ENCODE peak calls at places on chromosomes 6 and 20, in five cellular contexts. D, F, H, L and T are unnamed samples.

GRCh38 chr20:51132286-51132810 is 109.4 kb upstream of the KCNG1 start:
- DNase-seq in D (peak; percentile 53), F (no peak), H (no peak), L (no peak), T (no peak)

GRCh38 chr6:95280690-95281273 is 296.6 kb upstream of the MANEA start:
- DNase-seq in D (no peak), F (no peak), H (no peak), L (no peak), T (peak; percentile 74)

GRCh38 chr6:30845183-30845582 is 39.1 kb upstream of the DDR1 start:
- DNase-seq in D (no peak), F (no peak), H (no peak), L (no peak), T (no peak)

GRCh38 chr6:26056583-26057350 is 30.5 kb upstream of the HFE start:
- DNase-seq in D (peak; percentile 66), F (no peak), H (peak; percentile 32), L (peak; percentile 56), T (peak; percentile 59)

GRCh38 chr6:33757906-33758305 is 11.2 kb upstream of the IP6K3 start:
- DNase-seq in D (no peak), F (no peak), H (no peak), L (no peak), T (no peak)

GRCh38 chr6:169320013-169320412 is 66.4 kb upstream of the THBS2 start:
- DNase-seq in D (no peak), F (no peak), H (no peak), L (no peak), T (no peak)

GRCh38 chr6:109454483-109455160 is 950 bp downstream of the MICAL1 start:
- DNase-seq in D (no peak), F (peak; percentile 87), H (peak; percentile 53), L (peak; percentile 78), T (no peak)

GRCh38 chr6:87139236-87139635 is 16.1 kb upstream of the ZNF292 start:
- DNase-seq in D (peak; percentile 30), F (peak; percentile 57), H (no peak), L (no peak), T (peak; percentile 31)

GRCh38 chr6:32977953-32978324 is 9.5 kb downstream of the BRD2 start:
- DNase-seq in D (no peak), F (no peak), H (no peak), L (no peak), T (no peak)

GRCh38 chr20:51377132-51377531 is 165.4 kb downstream of the NFATC2 start:
- DNase-seq in D (no peak), F (no peak), H (no peak), L (no peak), T (no peak)

GRCh38 chr6:44059359-44060342 is 67.6 kb downstream of the MRPL14 start:
- DNase-seq in D (no peak), F (no peak), H (no peak), L (no peak), T (no peak)

GRCh38 chr20:36745234-36745926 is 510 bp downstream of the NDRG3 start:
- DNase-seq in D (no peak), F (no peak), H (no peak), L (peak; percentile 83), T (peak; percentile 48)

GRCh38 chr20:44075191-44075949 is 111.6 kb downstream of the JPH2 start:
- DNase-seq in D (no peak), F (no peak), H (no peak), L (peak; percentile 57), T (no peak)

GRCh38 chr6:84773431-84774173 is 9.2 kb upstream of the TBX18 start:
- DNase-seq in D (no peak), F (no peak), H (no peak), L (peak; percentile 69), T (peak; percentile 62)

GRCh38 chr20:34222208-34222607 is 19.0 kb upstream of the ASIP start:
- DNase-seq in D (no peak), F (no peak), H (peak; percentile 45), L (no peak), T (no peak)

GRCh38 chr20:8116067-8116811 is 15.8 kb upstream of the PLCB1 start:
- DNase-seq in D (no peak), F (no peak), H (no peak), L (no peak), T (no peak)

GRCh38 chr6:116011520-116011919 is 49.2 kb downstream of the FRK start:
- DNase-seq in D (no peak), F (no peak), H (no peak), L (no peak), T (no peak)

GRCh38 chr6:25963426-25964123 is 973 bp downstream of the TRIM38 start:
- DNase-seq in D (no peak), F (no peak), H (no peak), L (no peak), T (no peak)

GRCh38 chr6:104591573-104592334 is 268.0 kb downstream of the HACE1 start:
- DNase-seq in D (no peak), F (no peak), H (no peak), L (no peak), T (no peak)